ENCODE peak calls at places on chromosomes 7 and 10, in five cellular contexts. K is foreskin fibroblast, V is bronchial epithelial cell, P is lower lobe of right lung, M is fibroblast of the aortic adventitia. B is an unnamed sample.
A peak's percentile ranks its signal among the peaks of the same experiment; 100 is the strongest.

GRCh38 chr10:96642973-96643372 is 56.2 kb upstream of the TM9SF3 start:
- DNase-seq in P (peak; percentile 85), K (no peak), M (no peak), V (peak; percentile 11), B (no peak)

GRCh38 chr10:52106895-52107294 is 207.2 kb upstream of the DKK1 start:
- DNase-seq in K (peak; percentile 3), M (no peak), P (no peak), V (no peak), B (no peak)

GRCh38 chr10:117596666-117597065 is 54.1 kb downstream of the EMX2 start:
- DNase-seq in V (no peak), K (no peak), M (no peak), P (no peak), B (no peak)

GRCh38 chr10:48383393-48383792 is 76.9 kb downstream of the MAPK8 start:
- DNase-seq in V (no peak), M (peak; percentile 41), P (no peak), K (no peak), B (no peak)

GRCh38 chr10:82737556-82737955 is 862.6 kb downstream of the NRG3 start:
- DNase-seq in P (no peak), K (no peak), V (no peak), M (no peak), B (no peak)

GRCh38 chr10:126905776-126906703 is 812 bp downstream of the DOCK1 start:
- DNase-seq in M (peak; percentile 32), P (no peak), V (no peak), K (peak; percentile 74), B (no peak)

GRCh38 chr10:8245131-8246117 is 190.9 kb downstream of the GATA3 start:
- DNase-seq in M (no peak), K (no peak), P (no peak), V (no peak), B (no peak)

GRCh38 chr7:23971031-23971430 is 261.0 kb downstream of the STK31 start:
- DNase-seq in P (no peak), K (peak; percentile 26), M (no peak), V (no peak), B (no peak)

GRCh38 chr10:66167816-66168215 is 758.0 kb upstream of the LRRTM3 start:
- DNase-seq in K (no peak), V (peak; percentile 57), M (no peak), P (no peak), B (peak; percentile 84)

GRCh38 chr7:17181482-17181881 is 117.0 kb upstream of the AHR start:
- DNase-seq in P (no peak), M (no peak), V (no peak), K (no peak), B (no peak)

GRCh38 chr10:59876695-59877094 is 29.7 kb downstream of the CCDC6 start:
- DNase-seq in V (peak; percentile 75), K (no peak), P (no peak), M (no peak), B (no peak)

GRCh38 chr7:54904986-54905385 is 113.8 kb upstream of the EGFR start:
- DNase-seq in V (no peak), M (no peak), K (peak; percentile 64), P (no peak), B (no peak)

GRCh38 chr10:129372168-129372567 is 94.9 kb upstream of the MGMT start:
- DNase-seq in M (no peak), P (no peak), V (no peak), K (no peak), B (no peak)

GRCh38 chr7:21944616-21945373 is 904 bp downstream of the CDCA7L start:
- DNase-seq in K (peak; percentile 22), M (no peak), P (peak; percentile 84), V (peak; percentile 41), B (no peak)

GRCh38 chr10:33143160-33143728 is 185.2 kb upstream of the ITGB1 start:
- DNase-seq in P (no peak), M (peak; percentile 75), V (peak; percentile 91), K (peak; percentile 92), B (no peak)

GRCh38 chr10:114855776-114856543 is 34.4 kb downstream of the FHIP2A start:
- DNase-seq in V (peak; percentile 58), M (peak; percentile 17), P (no peak), K (peak; percentile 64), B (no peak)

GRCh38 chr10:109987413-109987812 is 20.4 kb upstream of the ADD3 start:
- DNase-seq in P (no peak), K (peak; percentile 81), M (peak; percentile 88), V (peak; percentile 87), B (no peak)

GRCh38 chr10:124912487-124912886 is 29.4 kb upstream of the ZRANB1 start:
- DNase-seq in M (peak; percentile 17), V (no peak), P (no peak), K (peak; percentile 39), B (no peak)

GRCh38 chr10:133464582-133465031 is 10.9 kb downstream of the SCART1 start:
- DNase-seq in V (no peak), P (no peak), K (no peak), M (no peak), B (no peak)

GRCh38 chr7:81462672-81463071 is 307.2 kb downstream of the HGF start:
- DNase-seq in K (peak; percentile 78), P (no peak), M (peak; percentile 31), V (peak; percentile 82), B (no peak)

GRCh38 chr10:54559498-54559897 is 241.5 kb downstream of the PCDH15 start:
- DNase-seq in M (no peak), K (no peak), V (peak; percentile 2), P (no peak), B (peak; percentile 10)

GRCh38 chr10:125028291-125028867 is 86.5 kb downstream of the ZRANB1 start:
- DNase-seq in P (no peak), V (peak; percentile 46), K (peak; percentile 89), M (peak; percentile 48), B (no peak)

GRCh38 chr7:37901236-37901827 is 15.3 kb downstream of the SFRP4 start:
- DNase-seq in V (peak; percentile 52), P (no peak), K (peak; percentile 43), M (peak; percentile 83), B (no peak)

GRCh38 chr10:122259075-122259466 is 12.0 kb upstream of the BTBD16 start:
- DNase-seq in V (no peak), K (no peak), M (no peak), P (no peak), B (no peak)
- TF ChIP-seq CTCF in V (no peak), K (no peak), M (no peak), P (no peak), B (no peak)

GRCh38 chr7:50307368-50308012 is 3.0 kb downstream of the IKZF1 start:
- DNase-seq in K (no peak), V (no peak), M (no peak), P (no peak), B (no peak)
- H3K4me3 ChIP-seq in K (no peak overlapping the region), V (no peak overlapping the region), M (no peak overlapping the region), P (peak overlapping the region; percentile 60), B (no peak overlapping the region)

DNA sequence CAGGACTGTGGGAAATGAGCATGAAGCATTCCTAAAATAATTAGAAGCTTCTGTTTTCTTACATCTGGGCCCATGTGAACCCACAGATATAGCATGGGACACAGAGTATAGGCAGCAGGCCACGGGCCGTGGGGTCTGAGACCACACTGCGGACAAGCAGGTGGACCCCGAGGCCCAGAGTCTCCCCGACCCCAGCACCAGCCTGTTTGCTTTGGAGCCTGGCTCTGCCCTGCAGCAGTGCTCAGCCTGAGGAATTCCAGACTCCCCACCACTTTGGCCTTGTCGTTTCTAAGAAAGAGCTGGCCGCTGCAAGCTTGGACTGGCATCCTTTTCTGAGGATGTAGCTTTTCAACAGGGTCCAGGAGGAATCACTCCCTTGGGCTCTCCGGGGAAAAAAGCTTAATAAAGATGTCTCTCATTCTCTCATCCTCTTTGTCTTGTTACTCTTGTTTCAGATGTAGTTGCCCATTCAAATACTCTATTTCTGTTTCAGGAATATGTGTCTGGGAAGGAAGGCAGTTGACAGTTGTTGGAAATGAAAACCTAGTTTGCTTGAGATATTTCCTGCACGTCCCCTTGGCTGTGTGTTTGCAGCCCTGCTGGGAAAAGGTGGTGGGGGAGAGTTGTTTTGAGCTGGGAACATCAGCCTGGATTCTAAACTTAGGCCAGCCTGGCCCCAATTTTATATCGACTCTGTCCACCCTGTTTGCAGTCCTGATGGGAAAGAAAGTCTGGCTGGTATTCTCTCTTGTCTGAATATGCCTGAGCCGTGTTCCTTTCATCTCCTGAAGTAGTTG is 178.9 kb downstream of the CCDC3 start:
- DNase-seq in K (no peak), M (no peak), P (no peak), V (no peak), B (no peak)
- TF ChIP-seq CTCF in K (no peak), M (no peak), P (no peak), V (no peak), B (no peak)

DNA sequence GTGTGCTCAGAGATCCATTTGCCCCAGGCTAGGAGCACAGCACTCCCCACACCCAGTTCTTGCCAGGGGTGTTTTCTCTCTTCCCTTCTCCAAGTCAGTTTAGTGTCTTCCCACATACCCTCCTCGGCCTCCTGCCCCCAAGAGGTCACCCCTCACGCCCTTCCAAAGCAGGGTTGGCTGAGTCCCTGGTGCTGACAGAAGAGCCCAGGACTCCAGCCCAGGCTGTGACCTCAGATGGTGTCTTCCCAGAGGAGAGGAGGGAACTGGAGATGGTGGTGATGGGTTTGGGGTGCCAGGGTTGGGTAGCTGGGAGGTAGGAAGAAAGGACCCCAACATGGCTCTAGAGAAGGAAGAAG is 19.8 kb downstream of the ZNF775 start:
- DNase-seq in M (no peak), P (no peak), K (no peak), V (no peak), B (no peak)
- H3K4me3 ChIP-seq in M (no peak overlapping the region), P (no peak overlapping the region), K (no peak overlapping the region), V (no peak overlapping the region), B (no peak overlapping the region)

GRCh38 chr7:128775744-128776474 is at the start of gene OPN1SW:
- DNase-seq in M (no peak), P (no peak), V (no peak), K (no peak), B (no peak)

GRCh38 chr7:128774921-128775320 is 673 bp downstream of the OPN1SW start:
- DNase-seq in K (peak; percentile 38), V (no peak), P (no peak), M (no peak), B (no peak)

GRCh38 chr7:128777156-128778123 is 1.8 kb upstream of the OPN1SW start:
- DNase-seq in V (no peak), P (no peak), M (peak; percentile 46), K (no peak), B (no peak)

GRCh38 chr7:128773604-128774003 is 2.0 kb downstream of the OPN1SW start:
- DNase-seq in V (no peak), M (no peak), P (no peak), K (no peak), B (no peak)

GRCh38 chr7:128774029-128774689 is 1.4 kb downstream of the OPN1SW start:
- DNase-seq in K (no peak), P (no peak), M (no peak), V (no peak), B (no peak)
- TF ChIP-seq CTCF in K (no peak), P (no peak), M (no peak), V (no peak), B (no peak)

B was measured in epithelial cell of proximal tubule.